ENCODE peak calls at places on chromosomes 3 and 15, in nine cellular contexts. Q is Karpas-422, B is SK-N-SH, T is PC-3, M is IMR-90, Y is fibroblast of lung, R is neuronal stem cell, G is kidney, I is colonic mucosa. U is an unnamed sample.
A peak's percentile ranks its signal among the peaks of the same experiment; 100 is the strongest.

GRCh38 chr3:12479919-12480425 is 4.3 kb upstream of the TSEN2 start:
- DNase-seq in Q (peak; percentile 80), B (peak; percentile 75), T (peak; percentile 78), M (peak; percentile 55), Y (peak; percentile 26), R (peak; percentile 51), G (no peak), I (peak; percentile 86), U (peak; percentile 74)

GRCh38 chr15:53251523-53251922 is 461.4 kb upstream of the ONECUT1 start:
- DNase-seq in Q (no peak), B (no peak), T (no peak), M (no peak), Y (no peak), R (no peak), G (no peak), I (no peak), U (no peak)

GRCh38 chr15:74651251-74651741 is 35.7 kb downstream of the CLK3 start:
- DNase-seq in Q (no peak), B (no peak), T (no peak), M (no peak), Y (peak; percentile 65), R (no peak), G (no peak), I (no peak), U (no peak)

GRCh38 chr3:46716461-46717441 is 918 bp downstream of the PRSS50 start:
- DNase-seq in Q (no peak), B (no peak), T (no peak), M (no peak), Y (no peak), R (no peak), G (no peak), I (peak; percentile 9), U (no peak)

GRCh38 chr3:167882057-167882667 is 146.6 kb downstream of the SERPINI1 start:
- DNase-seq in Q (peak; percentile 73), B (peak; percentile 21), T (peak; percentile 73), M (peak; percentile 60), Y (peak; percentile 51), R (no peak), G (no peak), I (no peak), U (peak; percentile 86)

GRCh38 chr3:37907906-37908305 is 46.2 kb downstream of the CTDSPL start:
- DNase-seq in Q (no peak), B (no peak), T (no peak), M (no peak), Y (peak; percentile 49), R (no peak), G (no peak), I (no peak), U (no peak)

GRCh38 chr15:88610756-88611231 is 10.3 kb upstream of the AEN start:
- DNase-seq in Q (no peak), B (no peak), T (no peak), M (peak; percentile 13), Y (peak; percentile 20), R (peak; percentile 74), G (no peak), I (no peak), U (no peak)

GRCh38 chr3:53464424-53464823 is 30.0 kb upstream of the CACNA1D start:
- DNase-seq in Q (no peak), B (no peak), T (peak; percentile 62), M (no peak), Y (peak; percentile 11), R (no peak), G (peak; percentile 72), I (no peak), U (no peak)

GRCh38 chr15:90101130-90101968 is 919 bp downstream of the IDH2 start:
- DNase-seq in Q (peak; percentile 78), B (peak; percentile 75), T (no peak), M (no peak), Y (peak; percentile 31), R (peak; percentile 65), G (peak; percentile 86), I (peak; percentile 58), U (peak; percentile 65)

GRCh38 chr15:35736150-35736549 is 190.2 kb upstream of the DPH6 start:
- DNase-seq in Q (no peak), B (no peak), T (peak; percentile 86), M (peak; percentile 57), Y (peak; percentile 53), R (no peak), G (no peak), I (no peak), U (no peak)

GRCh38 chr3:128411574-128412064 is 55.1 kb downstream of the DNAJB8 start:
- DNase-seq in Q (no peak), B (peak; percentile 84), T (no peak), M (no peak), Y (no peak), R (no peak), G (no peak), I (no peak), U (no peak)

GRCh38 chr3:128412180-128413002 is 54.3 kb downstream of the DNAJB8 start:
- DNase-seq in Q (no peak), B (peak; percentile 58), T (no peak), M (no peak), Y (no peak), R (no peak), G (no peak), I (no peak), U (no peak)

GRCh38 chr3:128409621-128410581 is 56.8 kb downstream of the DNAJB8 start:
- DNase-seq in Q (no peak), B (no peak), T (no peak), M (no peak), Y (no peak), R (no peak), G (no peak), I (no peak), U (no peak)

GRCh38 chr3:128408693-128409620 is 57.7 kb downstream of the DNAJB8 start:
- DNase-seq in Q (no peak), B (peak; percentile 84), T (no peak), M (no peak), Y (no peak), R (no peak), G (no peak), I (no peak), U (no peak)

DNA sequence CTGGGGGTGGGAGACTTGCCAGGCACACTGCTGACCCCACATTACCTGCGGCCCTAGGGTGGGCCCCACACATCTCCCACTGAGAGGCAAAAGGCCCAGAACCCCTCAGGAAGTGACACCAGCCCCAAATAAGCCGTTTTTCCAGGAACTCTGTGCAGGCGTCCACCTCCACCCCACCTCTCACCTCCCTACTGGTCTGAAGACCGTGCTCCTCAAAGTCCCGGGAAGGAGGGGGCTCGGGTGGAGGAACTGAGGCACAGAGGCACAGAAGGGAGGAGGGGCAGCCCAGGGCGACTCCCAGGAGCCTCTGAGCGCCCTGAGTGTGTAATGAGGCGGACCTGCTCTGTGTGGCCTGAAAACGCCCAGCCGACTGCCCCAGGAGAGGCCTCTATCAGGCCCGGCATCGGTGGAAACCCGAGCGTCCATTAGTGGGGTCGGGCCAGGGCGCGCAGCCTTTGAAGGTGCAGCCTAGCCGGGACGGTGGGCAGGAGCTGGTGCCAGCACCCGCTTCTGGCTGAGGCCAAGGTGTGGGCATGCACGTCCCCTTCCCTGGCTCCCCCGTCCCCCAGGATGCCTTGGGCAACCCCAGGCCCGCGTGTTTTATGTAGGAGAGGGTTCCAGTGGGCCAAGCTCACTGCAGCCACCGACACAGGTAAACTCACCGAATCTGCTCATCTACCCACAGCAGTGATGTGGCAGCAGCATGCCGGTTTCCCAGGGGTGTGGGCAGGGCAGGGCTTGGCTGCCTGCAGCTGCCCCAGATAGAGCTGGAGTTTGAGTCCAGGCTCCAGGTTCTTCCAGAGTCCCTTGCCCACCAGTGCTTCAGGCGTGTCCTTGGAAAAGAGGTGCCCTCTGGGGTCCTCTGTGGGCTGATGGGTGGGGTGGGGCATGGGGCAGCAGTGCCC is 55.8 kb downstream of the DNAJB8 start:
- DNase-seq in Q (no peak), B (no peak), T (no peak), M (no peak), Y (no peak), R (no peak), G (no peak), I (no peak), U (no peak)
- H3K9ac ChIP-seq in Q (no peak overlapping the region), B (no peak overlapping the region), T (no peak overlapping the region), M (no peak overlapping the region), Y (no peak overlapping the region), R (peak overlapping the region; percentile 44), G (no peak overlapping the region), I (no peak overlapping the region), U (no peak overlapping the region)

GRCh38 chr15:92105611-92106010 is 252.1 kb downstream of the SLCO3A1 start:
- DNase-seq in Q (no peak), B (no peak), T (no peak), M (no peak), Y (no peak), R (no peak), G (no peak), I (no peak), U (no peak)
- H3K4me3 ChIP-seq in Q (no peak overlapping the region), B (no peak overlapping the region), T (no peak overlapping the region), M (no peak overlapping the region), Y (no peak overlapping the region), R (no peak overlapping the region), G (no peak overlapping the region), I (no peak overlapping the region), U (no peak overlapping the region)

GRCh38 chr15:66935688-66936087 is 129.7 kb upstream of the SMAD3 start:
- DNase-seq in Q (no peak), B (no peak), T (no peak), M (no peak), Y (no peak), R (no peak), G (no peak), I (no peak), U (no peak)
- H3K9me3 ChIP-seq in Q (peaks cover 9% of the 10 kb centered on the region), B (no peaks in the 10 kb centered on the region), T (no peaks in the 10 kb centered on the region), M (peaks cover 2% of the 10 kb centered on the region), Y (no peaks in the 10 kb centered on the region), R (peaks cover 2% of the 10 kb centered on the region), G (no peaks in the 10 kb centered on the region), I (no peaks in the 10 kb centered on the region), U (peaks cover 5% of the 10 kb centered on the region)

GRCh38 chr3:125479091-125479490 is 40.9 kb downstream of the SNX4 start:
- DNase-seq in Q (no peak), B (no peak), T (no peak), M (peak; percentile 34), Y (peak; percentile 11), R (no peak), G (no peak), I (no peak), U (no peak)

GRCh38 chr3:125478321-125478720 is 41.7 kb downstream of the SNX4 start:
- DNase-seq in Q (no peak), B (no peak), T (no peak), M (peak; percentile 66), Y (peak; percentile 55), R (no peak), G (no peak), I (no peak), U (peak; percentile 48)

GRCh38 chr3:125481786-125482185 is 38.2 kb downstream of the SNX4 start:
- DNase-seq in Q (no peak), B (no peak), T (no peak), M (no peak), Y (no peak), R (no peak), G (no peak), I (no peak), U (no peak)

GRCh38 chr3:125480656-125481374 is 39.2 kb downstream of the SNX4 start:
- DNase-seq in Q (no peak), B (no peak), T (no peak), M (peak; percentile 93), Y (peak; percentile 80), R (no peak), G (no peak), I (no peak), U (peak; percentile 74)

DNA sequence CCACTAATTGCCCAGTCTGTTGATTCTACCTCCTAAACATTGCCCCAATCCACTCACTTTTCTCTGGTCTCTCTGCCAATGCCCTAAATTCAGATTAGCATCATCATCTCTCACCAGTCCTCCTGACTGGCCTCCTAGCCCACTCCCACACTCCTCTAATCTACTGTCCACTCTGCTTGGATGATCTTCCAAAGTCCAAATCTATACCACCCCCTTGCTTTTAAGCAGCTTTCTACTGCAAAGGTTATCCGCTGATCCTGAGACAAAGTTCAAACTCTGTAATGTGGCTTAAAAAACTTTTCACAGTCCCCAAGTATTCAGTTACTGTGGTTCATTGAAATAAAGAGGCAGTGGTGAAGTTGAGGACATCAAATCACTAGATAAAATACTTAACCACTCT is 37.6 kb downstream of the SNX4 start:
- DNase-seq in Q (no peak), B (no peak), T (no peak), M (no peak), Y (no peak), R (no peak), G (no peak), I (no peak), U (no peak)
- H3K9ac ChIP-seq in Q (no peak overlapping the region), B (no peak overlapping the region), T (no peak overlapping the region), M (no peak overlapping the region), Y (no peak overlapping the region), R (no peak overlapping the region), G (no peak overlapping the region), I (no peak overlapping the region), U (no peak overlapping the region)